ENCODE peak calls at places on chromosomes 12 and 14, in nine cellular contexts. E is adrenal gland, I is A549, N is left ventricle myocardium inferior, O is body of pancreas, U is heart right ventricle, L is brain microvascular endothelial cell, T is Peyer's patch, D is fibroblast of pulmonary artery. J is an unnamed sample.

GRCh38 chr12:46675736-46676135 is 150.1 kb downstream of the SLC38A4 start:
- DNase-seq in D (peak), T (no peak), N (no peak), O (peak), I (peak), E (peak), L (peak), U (no peak), J (peak)

GRCh38 chr14:68982581-68982980 is 3.5 kb upstream of the ACTN1 start:
- DNase-seq in I (no peak), T (no peak), O (no peak), L (no peak), D (peak), N (no peak), U (no peak), E (peak), J (no peak)

GRCh38 chr14:34201909-34202622 is 251.2 kb upstream of the EGLN3 start:
- DNase-seq in L (no peak), T (no peak), N (no peak), D (no peak), E (no peak), O (no peak), I (no peak), U (no peak), J (no peak)

GRCh38 chr14:98959958-98960616 is 311.9 kb downstream of the BCL11B start:
- DNase-seq in O (no peak), I (no peak), N (no peak), T (no peak), U (no peak), E (no peak), D (no peak), L (no peak), J (no peak)

GRCh38 chr14:58808828-58809227 is 171.1 kb downstream of the DACT1 start:
- DNase-seq in T (no peak), E (peak), D (peak), N (no peak), I (peak), L (peak), O (peak), U (no peak), J (no peak)

GRCh38 chr14:102523200-102524025 is 13.8 kb upstream of the ANKRD9 start:
- DNase-seq in E (no peak), O (no peak), T (peak), U (no peak), D (no peak), I (no peak), L (no peak), N (no peak), J (no peak)

GRCh38 chr12:57229041-57229633 is 374 bp upstream of the SHMT2 start:
- DNase-seq in I (no peak), N (no peak), E (no peak), L (no peak), T (peak), D (no peak), O (no peak), U (no peak), J (peak)

GRCh38 chr14:105376521-105377440 is 21.6 kb upstream of the TEX22 start:
- DNase-seq in O (no peak), U (no peak), T (no peak), I (no peak), D (no peak), L (no peak), N (no peak), E (no peak), J (no peak)

GRCh38 chr12:80241576-80242273 is 142.4 kb downstream of the OTOGL start:
- DNase-seq in I (no peak), E (no peak), N (no peak), D (peak), T (no peak), U (no peak), L (peak), O (no peak), J (no peak)

GRCh38 chr12:113242018-113242418 is 20.8 kb downstream of the TPCN1 start:
- DNase-seq in O (peak), D (no peak), I (no peak), U (no peak), T (peak), E (peak), L (peak), N (no peak), J (no peak)

GRCh38 chr12:71092290-71092689 is 65.5 kb downstream of the TSPAN8 start:
- DNase-seq in T (no peak), L (peak), O (no peak), D (no peak), I (no peak), E (no peak), U (no peak), N (no peak), J (no peak)

GRCh38 chr12:127165567-127166392 is 1101.2 kb upstream of the TMEM132C start:
- DNase-seq in E (peak), O (peak), L (peak), U (peak), I (peak), T (peak), N (peak), D (peak), J (peak)
- H3K4me3 ChIP-seq in E (no peak), O (no peak), L (peak), U (peak), I (peak), T (peak), N (peak), D (peak), J (peak)

DNA sequence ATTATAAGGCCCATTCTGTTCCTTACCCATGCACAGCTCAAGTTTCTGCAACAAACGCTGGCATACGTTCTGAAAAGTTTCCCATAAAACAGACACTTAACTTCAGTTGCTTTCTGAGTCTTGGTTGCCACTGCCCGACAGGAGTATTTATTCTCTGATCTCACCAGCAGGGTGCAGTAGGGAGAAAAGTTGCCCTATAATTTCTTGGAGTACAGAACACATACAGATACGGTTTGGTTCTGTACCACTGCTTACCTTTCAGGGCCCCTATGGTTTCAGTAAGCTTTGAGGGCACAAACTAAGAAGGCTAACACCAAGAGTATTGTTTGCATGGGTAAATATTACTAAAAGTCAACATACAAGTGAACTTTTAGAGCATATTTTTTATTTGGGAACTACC is 77.9 kb downstream of the SPATA7 start:
- DNase-seq in D (peak), E (no peak), L (no peak), U (no peak), N (no peak), T (peak), O (no peak), I (peak), J (peak)
- TF ChIP-seq CTCF in D (peak), E (peak), L (peak), U (no peak), N (peak), T (no peak), O (peak), I (peak), J (peak)

GRCh38 chr12:31118347-31118830 is 44.7 kb downstream of the DDX11 start:
- DNase-seq in O (no peak), E (no peak), D (no peak), T (peak), N (no peak), I (peak), U (no peak), L (no peak), J (no peak)
- H3K4me3 ChIP-seq in O (no peak), E (no peak), D (no peak), T (peak), N (peak), I (peak), U (peak), L (peak), J (no peak)

DNA sequence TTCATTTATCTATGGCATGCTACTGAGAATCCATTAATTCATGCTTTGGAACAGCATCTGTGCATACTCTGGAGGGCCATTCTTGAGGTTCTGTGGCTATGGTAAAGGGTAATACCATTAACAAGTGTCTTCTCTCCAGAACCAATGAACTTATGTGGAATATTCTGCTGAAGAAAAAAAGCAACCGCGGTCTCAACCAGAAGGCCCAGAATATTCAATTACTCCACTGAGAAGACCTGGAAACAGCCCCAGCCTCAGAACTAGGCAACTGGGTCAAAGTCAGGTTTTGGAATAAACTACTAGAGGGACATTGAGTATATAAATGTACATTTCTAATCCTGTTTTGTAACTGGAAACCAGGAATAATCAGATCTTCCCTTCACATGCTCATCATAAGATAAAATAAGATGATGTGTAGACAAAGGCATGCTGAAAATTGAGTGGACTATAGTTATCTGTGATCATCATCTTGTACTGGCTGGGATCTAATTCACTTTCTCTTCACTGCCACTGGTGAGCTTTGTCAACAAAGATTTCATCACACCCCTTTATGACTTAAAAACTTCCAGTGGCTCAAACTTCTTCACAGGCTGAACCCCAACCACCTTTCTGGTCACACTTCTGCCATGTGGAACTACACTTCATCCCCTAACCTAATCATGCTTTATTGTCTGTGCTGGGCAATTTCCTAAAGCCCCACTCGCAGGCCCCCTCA is 6.0 kb downstream of the SPTB start:
- DNase-seq in E (no peak), T (no peak), L (peak), U (no peak), I (no peak), O (no peak), D (no peak), N (no peak), J (no peak)
- TF ChIP-seq CTCF in E (no peak), T (no peak), L (no peak), U (no peak), I (no peak), O (no peak), D (no peak), N (no peak), J (no peak)

GRCh38 chr14:103641181-103641580 is 12.2 kb downstream of the KLC1 start:
- DNase-seq in D (no peak), O (no peak), N (no peak), T (no peak), E (no peak), I (no peak), U (no peak), L (peak), J (no peak)
- H3K4me3 ChIP-seq in D (no peak), O (no peak), N (no peak), T (no peak), E (no peak), I (no peak), U (no peak), L (no peak), J (no peak)

GRCh38 chr12:119225454-119225853 is 46.7 kb downstream of the HSPB8 start:
- DNase-seq in L (no peak), D (no peak), N (no peak), E (no peak), I (no peak), U (no peak), O (no peak), T (no peak), J (peak)
- TF ChIP-seq CTCF in L (no peak), D (no peak), N (peak), E (no peak), I (no peak), U (no peak), O (no peak), T (no peak), J (no peak)

DNA sequence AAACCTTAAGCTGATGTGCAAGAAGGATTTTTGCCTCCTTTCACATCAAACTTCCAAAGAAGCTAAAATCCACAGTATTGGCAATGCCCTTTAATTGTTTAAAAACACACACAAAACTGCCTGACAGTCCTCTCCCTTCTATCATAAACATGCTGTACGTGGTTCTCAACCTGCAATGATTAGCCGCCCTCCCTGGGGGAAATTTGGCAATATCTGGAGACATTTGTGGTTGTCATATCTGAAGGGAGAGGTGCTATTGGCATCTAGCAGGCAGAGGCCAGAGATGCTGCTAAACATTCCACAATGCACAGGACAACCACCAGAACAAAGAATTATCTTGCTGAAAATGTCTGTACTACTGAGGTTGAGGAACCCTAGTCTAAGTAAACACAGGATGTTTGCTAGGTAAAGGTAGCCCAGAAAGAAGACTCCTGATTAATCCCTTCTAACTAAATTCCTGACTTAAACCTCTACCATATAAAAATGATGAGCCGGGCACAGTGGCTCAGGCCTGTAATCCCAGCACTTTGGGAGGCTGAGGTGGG is 1.2 kb downstream of the ACOT6 start:
- DNase-seq in U (no peak), D (no peak), O (no peak), T (no peak), I (no peak), E (no peak), N (no peak), L (no peak), J (no peak)
- H3K4me3 ChIP-seq in U (peak), D (no peak), O (no peak), T (peak), I (peak), E (no peak), N (peak), L (no peak), J (no peak)

DNA sequence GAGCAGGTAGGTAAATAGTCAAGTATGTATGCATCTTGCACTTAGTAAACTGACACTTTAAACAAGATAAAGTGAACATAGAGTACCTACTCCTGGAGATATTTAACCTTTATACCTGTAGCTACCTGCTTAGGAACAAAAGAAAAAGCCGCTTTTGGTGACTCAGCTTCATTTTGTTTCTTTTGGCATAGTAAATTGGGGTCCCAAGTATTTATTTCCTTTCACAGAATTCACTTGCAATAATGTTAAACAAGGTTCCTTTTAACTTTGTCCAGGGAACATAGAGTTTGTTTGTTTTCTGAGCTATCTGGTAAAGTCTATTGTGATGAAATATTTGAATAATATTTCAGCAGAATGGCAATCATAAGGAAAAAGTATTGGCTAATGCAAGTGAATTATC is 20.0 kb downstream of the SLCO1B3 start:
- DNase-seq in E (no peak), U (no peak), O (no peak), D (no peak), I (peak), L (no peak), N (no peak), T (no peak), J (no peak)
- TF ChIP-seq CTCF in E (no peak), U (no peak), O (no peak), D (no peak), I (no peak), L (no peak), N (no peak), T (no peak), J (no peak)

J was measured in GM12865.